ENCODE peak calls at places on chromosomes 1 and 21, in seven cellular contexts. One of them, this sample, is unnamed.

GRCh38 chr1:168499094-168500049 is 44.4 kb downstream of the XCL2 start:
- DNase-seq in neural progenitor cell: no peak
- DNase-seq in hepatocyte: no peak
- DNase-seq in HCT116: no peak
- DNase-seq in mammary epithelial cell: peak
- DNase-seq in K562: no peak
- DNase-seq in PC-3: peak
- DNase-seq in this sample: no peak

GRCh38 chr1:110505596-110505995 is 13.4 kb downstream of the KCNA10 start:
- DNase-seq in mammary epithelial cell: no peak
- DNase-seq in PC-3: no peak
- DNase-seq in K562: no peak
- DNase-seq in hepatocyte: no peak
- DNase-seq in HCT116: no peak
- DNase-seq in neural progenitor cell: no peak
- DNase-seq in this sample: no peak

GRCh38 chr1:153945131-153945794 is 1.3 kb downstream of the DENND4B start:
- DNase-seq in K562: peak
- DNase-seq in PC-3: no peak
- DNase-seq in neural progenitor cell: peak
- DNase-seq in mammary epithelial cell: peak
- DNase-seq in HCT116: no peak
- DNase-seq in hepatocyte: peak
- DNase-seq in this sample: peak

GRCh38 chr1:38991638-38992449 is 768 bp downstream of the AKIRIN1 start:
- DNase-seq in K562: no peak
- DNase-seq in neural progenitor cell: peak
- DNase-seq in mammary epithelial cell: peak
- DNase-seq in hepatocyte: peak
- DNase-seq in HCT116: no peak
- DNase-seq in PC-3: peak
- DNase-seq in this sample: peak

GRCh38 chr1:1215266-1215676 is 1.3 kb upstream of the TNFRSF4 start:
- DNase-seq in PC-3: no peak
- DNase-seq in K562: no peak
- DNase-seq in mammary epithelial cell: no peak
- DNase-seq in HCT116: no peak
- DNase-seq in neural progenitor cell: no peak
- DNase-seq in hepatocyte: no peak
- DNase-seq in this sample: no peak

GRCh38 chr21:15352009-15352408 is 287.2 kb upstream of the NRIP1 start:
- DNase-seq in neural progenitor cell: no peak
- DNase-seq in HCT116: no peak
- DNase-seq in mammary epithelial cell: no peak
- DNase-seq in hepatocyte: peak
- DNase-seq in PC-3: no peak
- DNase-seq in K562: no peak
- DNase-seq in this sample: no peak

GRCh38 chr1:116506132-116507004 is 64.5 kb downstream of the CD58 start:
- DNase-seq in hepatocyte: peak
- DNase-seq in neural progenitor cell: no peak
- DNase-seq in PC-3: peak
- DNase-seq in K562: no peak
- DNase-seq in HCT116: no peak
- DNase-seq in mammary epithelial cell: peak
- DNase-seq in this sample: no peak

GRCh38 chr21:39489380-39489924 is 37.7 kb downstream of the SH3BGR start:
- DNase-seq in PC-3: no peak
- DNase-seq in HCT116: no peak
- DNase-seq in K562: no peak
- DNase-seq in hepatocyte: no peak
- DNase-seq in neural progenitor cell: no peak
- DNase-seq in mammary epithelial cell: no peak
- DNase-seq in this sample: no peak

GRCh38 chr1:201191723-201192477 is 1.3 kb downstream of the IGFN1 start:
- DNase-seq in hepatocyte: no peak
- DNase-seq in K562: no peak
- DNase-seq in mammary epithelial cell: peak
- DNase-seq in PC-3: peak
- DNase-seq in neural progenitor cell: no peak
- DNase-seq in HCT116: peak
- DNase-seq in this sample: peak

GRCh38 chr21:38506606-38507331 is 8.5 kb upstream of the ERG start:
- DNase-seq in PC-3: no peak
- DNase-seq in neural progenitor cell: peak
- DNase-seq in K562: no peak
- DNase-seq in mammary epithelial cell: no peak
- DNase-seq in hepatocyte: no peak
- DNase-seq in HCT116: no peak
- DNase-seq in this sample: no peak

GRCh38 chr21:45550552-45551210 is 8.4 kb upstream of the SLC19A1 start:
- DNase-seq in K562: no peak
- DNase-seq in PC-3: no peak
- DNase-seq in mammary epithelial cell: no peak
- DNase-seq in HCT116: no peak
- DNase-seq in hepatocyte: no peak
- DNase-seq in neural progenitor cell: no peak
- DNase-seq in this sample: no peak

GRCh38 chr21:27802816-27803475 is 836.1 kb upstream of the ADAMTS5 start:
- DNase-seq in neural progenitor cell: peak
- DNase-seq in hepatocyte: peak
- DNase-seq in mammary epithelial cell: peak
- DNase-seq in K562: peak
- DNase-seq in PC-3: peak
- DNase-seq in HCT116: no peak
- DNase-seq in this sample: peak

GRCh38 chr1:167059045-167059728 is 31.0 kb downstream of the GPA33 start:
- DNase-seq in PC-3: peak
- DNase-seq in hepatocyte: peak
- DNase-seq in HCT116: peak
- DNase-seq in mammary epithelial cell: peak
- DNase-seq in neural progenitor cell: peak
- DNase-seq in K562: peak
- DNase-seq in this sample: peak

GRCh38 chr1:25615563-25616079 is 970 bp upstream of the MAN1C1 start:
- DNase-seq in HCT116: no peak
- DNase-seq in PC-3: no peak
- DNase-seq in mammary epithelial cell: no peak
- DNase-seq in K562: no peak
- DNase-seq in neural progenitor cell: no peak
- DNase-seq in hepatocyte: no peak
- DNase-seq in this sample: peak

GRCh38 chr1:31568895-31569655 is 7.2 kb upstream of the TINAGL1 start:
- DNase-seq in HCT116: no peak
- DNase-seq in hepatocyte: no peak
- DNase-seq in mammary epithelial cell: no peak
- DNase-seq in K562: no peak
- DNase-seq in PC-3: no peak
- DNase-seq in neural progenitor cell: no peak
- DNase-seq in this sample: no peak

GRCh38 chr1:50659107-50659628 is 235.9 kb upstream of the DMRTA2 start:
- DNase-seq in hepatocyte: no peak
- DNase-seq in neural progenitor cell: no peak
- DNase-seq in mammary epithelial cell: no peak
- DNase-seq in HCT116: no peak
- DNase-seq in K562: no peak
- DNase-seq in PC-3: no peak
- DNase-seq in this sample: no peak

GRCh38 chr1:236868625-236869467 is 73.8 kb downstream of the MTR start:
- DNase-seq in PC-3: peak
- DNase-seq in mammary epithelial cell: peak
- DNase-seq in HCT116: peak
- DNase-seq in neural progenitor cell: peak
- DNase-seq in hepatocyte: peak
- DNase-seq in K562: peak
- DNase-seq in this sample: peak

GRCh38 chr1:64319985-64320384 is 116.6 kb downstream of the UBE2U start:
- DNase-seq in K562: no peak
- DNase-seq in hepatocyte: no peak
- DNase-seq in mammary epithelial cell: no peak
- DNase-seq in HCT116: no peak
- DNase-seq in neural progenitor cell: no peak
- DNase-seq in PC-3: no peak
- DNase-seq in this sample: no peak

GRCh38 chr1:222618001-222618879 is at the start of gene MIA3:
- DNase-seq in PC-3: peak
- DNase-seq in mammary epithelial cell: no peak
- DNase-seq in HCT116: no peak
- DNase-seq in K562: peak
- DNase-seq in hepatocyte: peak
- DNase-seq in neural progenitor cell: peak
- DNase-seq in this sample: peak

GRCh38 chr1:208098758-208099157 is 145.4 kb downstream of the PLXNA2 start:
- DNase-seq in mammary epithelial cell: no peak
- DNase-seq in hepatocyte: no peak
- DNase-seq in K562: no peak
- DNase-seq in neural progenitor cell: no peak
- DNase-seq in HCT116: no peak
- DNase-seq in PC-3: no peak
- DNase-seq in this sample: no peak

GRCh38 chr1:41898191-41898713 is 20.5 kb downstream of the HIVEP3 start:
- DNase-seq in HCT116: no peak
- DNase-seq in neural progenitor cell: no peak
- DNase-seq in K562: peak
- DNase-seq in PC-3: peak
- DNase-seq in hepatocyte: no peak
- DNase-seq in mammary epithelial cell: no peak
- DNase-seq in this sample: peak

GRCh38 chr1:89489037-89489729 is 35.4 kb upstream of the LRRC8B start:
- DNase-seq in mammary epithelial cell: peak
- DNase-seq in PC-3: peak
- DNase-seq in hepatocyte: no peak
- DNase-seq in HCT116: no peak
- DNase-seq in neural progenitor cell: no peak
- DNase-seq in K562: no peak
- DNase-seq in this sample: peak
- H2AFZ ChIP-seq in mammary epithelial cell: no peak
- H2AFZ ChIP-seq in PC-3: no peak
- H2AFZ ChIP-seq in hepatocyte: no peak
- H2AFZ ChIP-seq in HCT116: no peak
- H2AFZ ChIP-seq in neural progenitor cell: no peak
- H2AFZ ChIP-seq in K562: no peak
- H2AFZ ChIP-seq in this sample: no peak

GRCh38 chr1:159823401-159823800 is 3.3 kb upstream of the SLAMF8 start:
- DNase-seq in PC-3: no peak
- DNase-seq in HCT116: no peak
- DNase-seq in neural progenitor cell: peak
- DNase-seq in K562: no peak
- DNase-seq in hepatocyte: no peak
- DNase-seq in mammary epithelial cell: no peak
- DNase-seq in this sample: no peak
- TF ChIP-seq EZH2 in PC-3: no peak
- TF ChIP-seq EZH2 in HCT116: no peak
- TF ChIP-seq EZH2 in neural progenitor cell: no peak
- TF ChIP-seq EZH2 in K562: no peak
- TF ChIP-seq EZH2 in hepatocyte: no peak
- TF ChIP-seq EZH2 in mammary epithelial cell: no peak
- TF ChIP-seq EZH2 in this sample: no peak

GRCh38 chr1:210907406-210907805 is 226.5 kb downstream of the KCNH1 start:
- DNase-seq in K562: no peak
- DNase-seq in neural progenitor cell: no peak
- DNase-seq in mammary epithelial cell: no peak
- DNase-seq in hepatocyte: no peak
- DNase-seq in HCT116: no peak
- DNase-seq in PC-3: no peak
- DNase-seq in this sample: no peak

GRCh38 chr1:210910020-210910575 is 223.8 kb downstream of the KCNH1 start:
- DNase-seq in HCT116: no peak
- DNase-seq in neural progenitor cell: no peak
- DNase-seq in mammary epithelial cell: no peak
- DNase-seq in K562: no peak
- DNase-seq in PC-3: no peak
- DNase-seq in hepatocyte: no peak
- DNase-seq in this sample: no peak

GRCh38 chr1:210905944-210906453 is 227.9 kb downstream of the KCNH1 start:
- DNase-seq in neural progenitor cell: no peak
- DNase-seq in HCT116: no peak
- DNase-seq in K562: no peak
- DNase-seq in mammary epithelial cell: no peak
- DNase-seq in hepatocyte: no peak
- DNase-seq in PC-3: no peak
- DNase-seq in this sample: no peak

GRCh38 chr1:210912752-210913151 is 221.2 kb downstream of the KCNH1 start:
- DNase-seq in neural progenitor cell: no peak
- DNase-seq in hepatocyte: no peak
- DNase-seq in HCT116: no peak
- DNase-seq in mammary epithelial cell: no peak
- DNase-seq in K562: no peak
- DNase-seq in PC-3: no peak
- DNase-seq in this sample: no peak

DNA sequence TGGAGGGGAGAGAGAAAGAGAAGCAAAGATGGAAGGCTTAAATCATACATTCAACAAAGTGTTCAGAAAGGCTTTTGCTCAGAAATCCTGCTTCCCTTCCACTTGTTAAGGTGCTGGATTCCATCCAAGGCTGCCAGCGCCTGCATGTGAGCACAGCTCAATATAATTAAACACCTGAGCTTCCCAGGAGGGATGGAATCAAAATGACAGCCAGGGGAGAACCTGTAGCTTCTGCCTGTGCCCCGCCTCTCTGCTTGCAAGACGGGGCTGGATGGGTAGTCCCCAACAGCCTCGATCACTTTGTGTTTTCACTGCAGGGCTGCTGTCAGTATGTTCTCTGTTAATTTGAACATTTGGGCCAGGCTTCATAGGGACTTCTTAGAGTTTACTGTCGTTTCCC is 225.7 kb downstream of the KCNH1 start:
- DNase-seq in neural progenitor cell: no peak
- DNase-seq in K562: no peak
- DNase-seq in hepatocyte: no peak
- DNase-seq in HCT116: no peak
- DNase-seq in PC-3: no peak
- DNase-seq in mammary epithelial cell: no peak
- DNase-seq in this sample: no peak
- H2AFZ ChIP-seq in neural progenitor cell: peak
- H2AFZ ChIP-seq in K562: no peak
- H2AFZ ChIP-seq in hepatocyte: no peak
- H2AFZ ChIP-seq in HCT116: no peak
- H2AFZ ChIP-seq in PC-3: no peak
- H2AFZ ChIP-seq in mammary epithelial cell: no peak
- H2AFZ ChIP-seq in this sample: no peak

GRCh38 chr1:230867903-230868735 is at the start of gene C1orf198:
- DNase-seq in HCT116: no peak
- DNase-seq in hepatocyte: peak
- DNase-seq in PC-3: peak
- DNase-seq in K562: peak
- DNase-seq in neural progenitor cell: peak
- DNase-seq in mammary epithelial cell: peak
- DNase-seq in this sample: peak

GRCh38 chr1:230868736-230869385 is 540 bp upstream of the C1orf198 start:
- DNase-seq in mammary epithelial cell: peak
- DNase-seq in HCT116: peak
- DNase-seq in hepatocyte: peak
- DNase-seq in PC-3: peak
- DNase-seq in K562: no peak
- DNase-seq in neural progenitor cell: peak
- DNase-seq in this sample: peak

GRCh38 chr1:230866171-230866811 is 2.0 kb downstream of the C1orf198 start:
- DNase-seq in K562: no peak
- DNase-seq in HCT116: no peak
- DNase-seq in mammary epithelial cell: no peak
- DNase-seq in PC-3: no peak
- DNase-seq in neural progenitor cell: no peak
- DNase-seq in hepatocyte: no peak
- DNase-seq in this sample: peak

GRCh38 chr1:230865062-230865817 is 3.1 kb downstream of the C1orf198 start:
- DNase-seq in hepatocyte: no peak
- DNase-seq in HCT116: no peak
- DNase-seq in K562: no peak
- DNase-seq in PC-3: no peak
- DNase-seq in neural progenitor cell: no peak
- DNase-seq in mammary epithelial cell: no peak
- DNase-seq in this sample: peak

GRCh38 chr1:230867119-230867902 is 1.0 kb downstream of the C1orf198 start:
- DNase-seq in neural progenitor cell: no peak
- DNase-seq in mammary epithelial cell: peak
- DNase-seq in hepatocyte: no peak
- DNase-seq in HCT116: no peak
- DNase-seq in PC-3: peak
- DNase-seq in K562: no peak
- DNase-seq in this sample: peak
- TF ChIP-seq EZH2 in neural progenitor cell: no peak
- TF ChIP-seq EZH2 in mammary epithelial cell: no peak
- TF ChIP-seq EZH2 in hepatocyte: no peak
- TF ChIP-seq EZH2 in HCT116: no peak
- TF ChIP-seq EZH2 in PC-3: no peak
- TF ChIP-seq EZH2 in K562: no peak
- TF ChIP-seq EZH2 in this sample: no peak

This sample was measured in GM23248.